ENCODE peak calls at places on chromosomes 12 and 14, in eight cellular contexts. R is spleen, C is adrenal gland, N is colonic mucosa, B is DND-41, W is lung, S is GM23338, E is OCI-LY7. K is an unnamed sample.

GRCh38 chr12:106138646-106139421 is at the start of gene NUAK1:
- DNase-seq in R (no peak), C (peak; percentile 62), N (peak; percentile 52), B (no peak), W (peak; percentile 45), S (peak; percentile 78), E (no peak), K (peak; percentile 94)

GRCh38 chr14:49593016-49593415 is 5.7 kb upstream of the LRR1 start:
- DNase-seq in R (no peak), C (no peak), N (no peak), B (no peak), W (no peak), S (no peak), E (no peak), K (no peak)

GRCh38 chr14:50823763-50824636 is 7.0 kb downstream of the NIN start:
- DNase-seq in R (no peak), C (no peak), N (no peak), B (no peak), W (no peak), S (peak; percentile 23), E (peak; percentile 50), K (no peak)

GRCh38 chr14:71529855-71530254 is 402.4 kb upstream of the RGS6 start:
- DNase-seq in R (no peak), C (peak; percentile 23), N (no peak), B (no peak), W (no peak), S (no peak), E (no peak), K (peak; percentile 67)

GRCh38 chr12:120903382-120903817 is 758 bp downstream of the SPPL3 start:
- DNase-seq in R (peak; percentile 93), C (peak; percentile 75), N (peak; percentile 86), B (peak; percentile 68), W (peak; percentile 73), S (peak; percentile 41), E (peak; percentile 71), K (peak; percentile 90)

GRCh38 chr12:94042321-94042720 is 106.1 kb upstream of the PLXNC1 start:
- DNase-seq in R (no peak), C (no peak), N (no peak), B (no peak), W (no peak), S (peak; percentile 11), E (no peak), K (no peak)

GRCh38 chr12:12072064-12072760 is 1.5 kb downstream of the BCL2L14 start:
- DNase-seq in R (peak; percentile 75), C (no peak), N (peak; percentile 78), B (no peak), W (peak; percentile 47), S (no peak), E (no peak), K (peak; percentile 75)

GRCh38 chr14:93369393-93370266 is 22.6 kb downstream of the COX8C start:
- DNase-seq in R (no peak), C (no peak), N (no peak), B (no peak), W (no peak), S (peak; percentile 8), E (peak; percentile 34), K (no peak)

GRCh38 chr14:89773644-89774316 is 180.8 kb downstream of the EFCAB11 start:
- DNase-seq in R (peak; percentile 95), C (peak; percentile 30), N (no peak), B (peak; percentile 88), W (peak; percentile 33), S (peak; percentile 75), E (peak; percentile 85), K (no peak)

GRCh38 chr12:83954939-83955601 is 957.5 kb downstream of the SLC6A15 start:
- DNase-seq in R (no peak), C (no peak), N (no peak), B (no peak), W (no peak), S (peak; percentile 73), E (no peak), K (no peak)

GRCh38 chr12:50057896-50058670 is 687 bp downstream of the ASIC1 start:
- DNase-seq in R (no peak), C (no peak), N (no peak), B (no peak), W (no peak), S (no peak), E (no peak), K (peak; percentile 64)

GRCh38 chr12:72230589-72230988 is 41.6 kb upstream of the TRHDE start:
- DNase-seq in R (no peak), C (no peak), N (no peak), B (no peak), W (no peak), S (no peak), E (no peak), K (no peak)

GRCh38 chr12:72274926-72275325 is 2.8 kb downstream of the TRHDE start:
- DNase-seq in R (no peak), C (no peak), N (no peak), B (no peak), W (no peak), S (no peak), E (no peak), K (no peak)

GRCh38 chr12:34600592-34601462 is 578.5 kb downstream of the ALG10 start:
- DNase-seq in R (peak; percentile 21), C (no peak), N (no peak), B (no peak), W (no peak), S (no peak), E (no peak), K (peak; percentile 35)

GRCh38 chr12:1108276-1108675 is 117.3 kb downstream of the ERC1 start:
- DNase-seq in R (no peak), C (no peak), N (no peak), B (no peak), W (no peak), S (no peak), E (peak; percentile 64), K (no peak)

GRCh38 chr12:109833307-109834189 is at the start of gene TRPV4:
- DNase-seq in R (no peak), C (no peak), N (no peak), B (no peak), W (no peak), S (peak; percentile 78), E (no peak), K (no peak)

GRCh38 chr12:82660541-82661325 is 26.0 kb upstream of the TMTC2 start:
- DNase-seq in R (no peak), C (no peak), N (no peak), B (no peak), W (no peak), S (no peak), E (no peak), K (no peak)

GRCh38 chr12:131219173-131220006 is 265.7 kb downstream of the ADGRD1 start:
- DNase-seq in R (peak; percentile 65), C (no peak), N (no peak), B (no peak), W (no peak), S (no peak), E (no peak), K (no peak)
- H3K4me1 ChIP-seq in R (no peaks in the 10 kb centered on the region), C (no peaks in the 10 kb centered on the region), N (no peaks in the 10 kb centered on the region), B (no peaks in the 10 kb centered on the region), W (no peaks in the 10 kb centered on the region), S (peaks cover 21% of the 10 kb centered on the region), E (no peaks in the 10 kb centered on the region), K (peaks cover 11% of the 10 kb centered on the region)

GRCh38 chr12:13465641-13466040 is 269.1 kb downstream of the EMP1 start:
- DNase-seq in R (no peak), C (no peak), N (no peak), B (no peak), W (no peak), S (no peak), E (no peak), K (no peak)
- H3K27ac ChIP-seq in R (no peak overlapping the region), C (no peak overlapping the region), N (no peak overlapping the region), B (no peak overlapping the region), W (no peak overlapping the region), S (no peak overlapping the region), E (no peak overlapping the region), K (no peak overlapping the region)

DNA sequence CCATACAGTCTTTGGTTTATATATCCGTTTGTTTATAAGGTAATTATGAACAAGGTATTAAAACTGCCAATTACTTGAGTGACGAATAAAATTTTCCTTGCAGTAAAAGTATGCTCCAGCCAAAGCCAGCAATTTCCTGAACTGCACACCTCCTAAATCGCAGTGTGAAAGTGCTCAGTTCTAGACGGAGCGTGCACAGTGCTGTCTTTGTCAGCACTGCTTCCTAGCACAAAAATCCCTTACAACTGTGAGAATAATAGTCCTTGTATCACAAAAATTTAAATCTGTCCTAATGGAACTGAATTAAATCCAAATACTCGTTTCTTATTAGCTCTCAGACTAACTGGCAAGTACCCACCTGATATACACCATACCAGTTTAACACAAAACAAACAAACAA is 26.3 kb downstream of the LRIG3 start:
- DNase-seq in R (no peak), C (no peak), N (no peak), B (no peak), W (no peak), S (no peak), E (no peak), K (no peak)
- H3K4me1 ChIP-seq in R (peaks cover 4% of the 10 kb centered on the region), C (no peaks in the 10 kb centered on the region), N (no peaks in the 10 kb centered on the region), B (no peaks in the 10 kb centered on the region), W (peaks cover 9% of the 10 kb centered on the region), S (no peaks in the 10 kb centered on the region), E (no peaks in the 10 kb centered on the region), K (peaks cover 2% of the 10 kb centered on the region)

GRCh38 chr12:6124411-6125151 is at the start of gene VWF:
- DNase-seq in R (no peak), C (no peak), N (no peak), B (no peak), W (no peak), S (no peak), E (no peak), K (peak; percentile 41)

GRCh38 chr12:6118891-6119568 is 5.4 kb downstream of the VWF start:
- DNase-seq in R (peak; percentile 56), C (no peak), N (no peak), B (no peak), W (no peak), S (no peak), E (no peak), K (peak; percentile 45)

GRCh38 chr12:6122211-6122610 is 2.3 kb downstream of the VWF start:
- DNase-seq in R (no peak), C (no peak), N (no peak), B (no peak), W (no peak), S (no peak), E (no peak), K (no peak)

GRCh38 chr12:6123258-6123657 is 1.2 kb downstream of the VWF start:
- DNase-seq in R (no peak), C (no peak), N (no peak), B (no peak), W (no peak), S (no peak), E (no peak), K (peak; percentile 32)

GRCh38 chr12:6120796-6121473 is 3.5 kb downstream of the VWF start:
- DNase-seq in R (peak; percentile 58), C (no peak), N (no peak), B (no peak), W (no peak), S (no peak), E (no peak), K (peak; percentile 37)
- H3K27ac ChIP-seq in R (peak overlapping the region; percentile 81), C (no peak overlapping the region), N (no peak overlapping the region), B (no peak overlapping the region), W (peak overlapping the region; percentile 81), S (no peak overlapping the region), E (no peak overlapping the region), K (no peak overlapping the region)

K was measured in kidney.